ENCODE peak calls at places on chromosomes 7 and 10, in five cellular contexts. N is GM12878, G is H1, F is K562, A is HepG2. K is an unnamed sample.

GRCh38 chr7:27160147-27160545 is 3.7 kb upstream of the HOXA7 start:
- DNase-seq in A (no peak), F (no peak), N (no peak), G (peak; percentile 48), K (no peak)

GRCh38 chr10:29850371-29850770 is 209.0 kb downstream of the JCAD start:
- DNase-seq in N (no peak), A (no peak), G (no peak), F (no peak), K (no peak)

GRCh38 chr10:97081621-97082235 is 104.0 kb downstream of the SLIT1 start:
- DNase-seq in A (peak; percentile 30), N (no peak), G (peak; percentile 90), F (peak; percentile 74), K (no peak)

GRCh38 chr7:104160375-104160774 is 47.4 kb downstream of the ORC5 start:
- DNase-seq in F (peak; percentile 16), G (no peak), N (no peak), A (no peak), K (peak; percentile 17)

GRCh38 chr10:34031410-34031809 is 696.9 kb upstream of the NRP1 start:
- DNase-seq in F (no peak), G (no peak), N (no peak), A (no peak), K (no peak)

GRCh38 chr7:29300649-29301048 is 106.1 kb downstream of the CHN2 start:
- DNase-seq in A (no peak), G (no peak), F (no peak), N (no peak), K (no peak)

GRCh38 chr7:40220421-40220911 is 85.7 kb downstream of the SUGCT start:
- DNase-seq in F (no peak), N (no peak), A (no peak), G (no peak), K (no peak)

GRCh38 chr7:95205821-95206220 is 118.5 kb downstream of the PON1 start:
- DNase-seq in N (no peak), A (no peak), F (no peak), G (no peak), K (no peak)

GRCh38 chr10:112490543-112490942 is 43.5 kb downstream of the VTI1A start:
- DNase-seq in G (no peak), A (peak; percentile 97), F (no peak), N (no peak), K (peak; percentile 67)

GRCh38 chr7:27277628-27278027 is 35.0 kb downstream of the EVX1 start:
- DNase-seq in N (no peak), G (no peak), F (peak; percentile 6), A (peak; percentile 35), K (no peak)

GRCh38 chr7:116697761-116698160 is 25.8 kb downstream of the MET start:
- DNase-seq in G (no peak), N (no peak), F (no peak), A (no peak), K (no peak)

GRCh38 chr7:66741706-66742053 is 1.1 kb downstream of the RABGEF1 start:
- DNase-seq in F (no peak), G (no peak), N (no peak), A (no peak), K (no peak)

GRCh38 chr10:112716924-112717348 is 233.1 kb upstream of the TCF7L2 start:
- DNase-seq in A (peak; percentile 96), F (no peak), G (peak; percentile 41), N (no peak), K (no peak)

GRCh38 chr7:26857534-26858228 is 6.7 kb downstream of the SKAP2 start:
- DNase-seq in N (no peak), F (no peak), A (no peak), G (peak; percentile 61), K (peak; percentile 13)

GRCh38 chr7:153581415-153581814 is 470.8 kb upstream of the DPP6 start:
- DNase-seq in G (no peak), A (no peak), F (no peak), N (no peak), K (no peak)

GRCh38 chr7:44381494-44382220 is 56.3 kb upstream of the CAMK2B start:
- DNase-seq in A (no peak), G (peak; percentile 33), N (no peak), F (no peak), K (peak; percentile 20)

GRCh38 chr7:44383566-44383965 is 58.2 kb upstream of the CAMK2B start:
- DNase-seq in N (no peak), A (no peak), G (peak; percentile 27), F (no peak), K (no peak)

GRCh38 chr7:44380831-44381493 is 55.6 kb upstream of the CAMK2B start:
- DNase-seq in F (no peak), N (no peak), A (no peak), G (peak; percentile 41), K (no peak)

GRCh38 chr7:44384586-44385383 is 59.4 kb upstream of the CAMK2B start:
- DNase-seq in F (no peak), A (no peak), N (no peak), G (peak; percentile 20), K (no peak)

DNA sequence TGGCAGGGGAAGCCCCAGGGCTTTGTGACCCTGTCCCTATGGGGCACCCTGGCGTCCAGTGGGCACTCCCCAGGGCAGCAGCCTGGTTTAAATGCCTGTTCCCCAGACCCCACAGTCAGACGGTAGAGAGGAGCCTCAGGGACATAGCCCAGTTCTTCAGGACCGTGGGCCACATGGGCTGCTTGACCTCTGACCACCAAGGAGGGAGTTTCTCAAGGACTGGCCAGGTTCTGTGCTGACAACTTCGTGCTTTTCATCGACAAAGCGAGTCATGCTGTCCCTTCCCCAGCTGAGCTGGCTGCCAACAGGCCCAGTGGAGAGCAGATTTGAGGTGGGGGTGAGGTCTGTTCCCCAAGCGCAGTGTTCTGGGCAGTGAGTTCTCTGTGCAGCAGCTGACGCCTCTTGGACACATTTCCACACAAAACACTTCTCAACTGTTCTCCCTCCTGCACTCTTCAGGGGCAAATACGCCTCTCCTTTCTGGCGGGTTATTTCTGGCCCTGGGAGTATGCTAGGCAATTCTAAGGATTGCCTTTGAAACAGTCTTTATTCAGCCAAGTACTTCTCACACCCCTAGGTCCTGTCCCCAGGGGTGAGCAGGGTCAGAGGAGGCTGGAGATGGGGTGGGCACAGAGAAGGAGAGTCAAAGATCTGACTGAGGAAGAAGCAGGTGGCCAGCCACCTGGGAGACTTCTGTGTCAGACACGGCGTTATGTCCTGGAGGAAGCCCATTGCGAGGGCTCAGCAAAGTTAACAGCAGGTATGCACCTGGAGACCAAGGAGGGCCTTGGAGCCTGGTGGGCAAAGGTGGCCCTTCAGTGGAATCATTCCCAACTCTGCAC is 57.3 kb upstream of the CAMK2B start:
- DNase-seq in F (no peak), N (no peak), A (no peak), G (peak; percentile 23), K (no peak)
- TF ChIP-seq JUND in F (no peak), N (no peak), A (no peak), G (no peak), K (no peak)

DNA sequence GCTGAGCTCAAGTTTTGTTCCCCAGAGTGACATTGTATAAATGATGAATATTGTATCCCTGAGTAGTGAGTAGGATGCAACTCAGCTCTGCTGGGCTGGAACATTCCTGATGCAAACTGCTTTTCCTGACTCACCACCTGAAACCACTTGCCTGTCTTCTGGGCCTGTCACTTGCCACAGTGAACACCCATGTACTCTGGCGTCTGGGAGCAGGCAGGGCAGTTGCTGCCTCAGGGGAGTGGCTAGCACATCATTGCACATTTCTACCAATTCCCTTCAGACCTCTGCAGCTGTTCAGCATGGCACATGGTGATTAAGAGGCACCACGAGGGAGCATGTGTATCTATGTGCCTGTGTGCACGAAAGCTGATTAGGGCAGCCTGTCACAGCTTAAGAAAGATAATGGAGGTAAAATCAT is 157.3 kb downstream of the SND1 start:
- DNase-seq in G (no peak), N (no peak), A (no peak), F (peak; percentile 77), K (peak; percentile 54)
- H3K27ac ChIP-seq in G (no peak overlapping the region), N (no peak overlapping the region), A (no peak overlapping the region), F (no peak overlapping the region), K (peak overlapping the region; percentile 7)

GRCh38 chr10:126243976-126244375 is 144.3 kb downstream of the ADAM12 start:
- DNase-seq in G (no peak), A (no peak), F (no peak), N (no peak), K (no peak)
- TF ChIP-seq USF2 in G (no peak), A (no peak), F (no peak), N (no peak), K (no peak)

GRCh38 chr10:11014671-11015141 is 3.0 kb upstream of the CELF2 start:
- DNase-seq in A (no peak), F (no peak), G (no peak), N (no peak), K (no peak)
- TF ChIP-seq JUND in A (no peak), F (no peak), G (no peak), N (no peak), K (no peak)